ENCODE peak calls at places on chromosomes 3 and 15, in six cellular contexts. One of them, this sample, is unnamed.

GRCh38 chr3:79354179-79354688 is 413.6 kb downstream of the ROBO1 start:
- DNase-seq in PC-3: no peak
- DNase-seq in neural progenitor cell: no peak
- DNase-seq in hepatocyte: no peak
- DNase-seq in HCT116: no peak
- DNase-seq in GM23338: no peak
- DNase-seq in this sample: no peak

GRCh38 chr15:47566610-47567009 is 150.7 kb upstream of the SEMA6D start:
- DNase-seq in PC-3: no peak
- DNase-seq in HCT116: no peak
- DNase-seq in hepatocyte: no peak
- DNase-seq in GM23338: no peak
- DNase-seq in neural progenitor cell: no peak
- DNase-seq in this sample: no peak

GRCh38 chr3:89032331-89033063 is 74.9 kb upstream of the EPHA3 start:
- DNase-seq in PC-3: no peak
- DNase-seq in neural progenitor cell: no peak
- DNase-seq in GM23338: no peak
- DNase-seq in HCT116: no peak
- DNase-seq in hepatocyte: no peak
- DNase-seq in this sample: no peak

GRCh38 chr15:91049378-91050127 is 27.2 kb upstream of the VPS33B start:
- DNase-seq in hepatocyte: peak
- DNase-seq in neural progenitor cell: peak
- DNase-seq in PC-3: peak
- DNase-seq in HCT116: peak
- DNase-seq in GM23338: peak
- DNase-seq in this sample: peak

GRCh38 chr3:159749406-159749805 is 239.2 kb upstream of the IL12A start:
- DNase-seq in neural progenitor cell: no peak
- DNase-seq in hepatocyte: no peak
- DNase-seq in HCT116: no peak
- DNase-seq in PC-3: no peak
- DNase-seq in GM23338: no peak
- DNase-seq in this sample: no peak

GRCh38 chr3:188124184-188124583 is 29.8 kb upstream of the LPP start:
- DNase-seq in PC-3: no peak
- DNase-seq in neural progenitor cell: no peak
- DNase-seq in GM23338: no peak
- DNase-seq in HCT116: no peak
- DNase-seq in hepatocyte: no peak
- DNase-seq in this sample: no peak

GRCh38 chr3:57617739-57618138 is 20.6 kb upstream of the ARF4 start:
- DNase-seq in neural progenitor cell: no peak
- DNase-seq in hepatocyte: no peak
- DNase-seq in HCT116: no peak
- DNase-seq in PC-3: no peak
- DNase-seq in GM23338: no peak
- DNase-seq in this sample: no peak

GRCh38 chr15:67157779-67158366 is 92.5 kb downstream of the SMAD3 start:
- DNase-seq in hepatocyte: no peak
- DNase-seq in HCT116: no peak
- DNase-seq in GM23338: no peak
- DNase-seq in neural progenitor cell: no peak
- DNase-seq in PC-3: no peak
- DNase-seq in this sample: no peak

GRCh38 chr3:64992462-64993285 is 304.9 kb upstream of the ADAMTS9 start:
- DNase-seq in hepatocyte: no peak
- DNase-seq in HCT116: no peak
- DNase-seq in neural progenitor cell: no peak
- DNase-seq in PC-3: no peak
- DNase-seq in GM23338: peak
- DNase-seq in this sample: no peak

GRCh38 chr3:173920386-173920785 is 522.8 kb downstream of the NLGN1 start:
- DNase-seq in GM23338: no peak
- DNase-seq in PC-3: peak
- DNase-seq in HCT116: no peak
- DNase-seq in neural progenitor cell: no peak
- DNase-seq in hepatocyte: peak
- DNase-seq in this sample: peak

GRCh38 chr3:71726106-71726505 is 904 bp upstream of the EIF4E3 start:
- DNase-seq in PC-3: no peak
- DNase-seq in hepatocyte: no peak
- DNase-seq in neural progenitor cell: no peak
- DNase-seq in HCT116: no peak
- DNase-seq in GM23338: no peak
- DNase-seq in this sample: no peak

GRCh38 chr15:66023322-66023972 is 154.2 kb downstream of the RAB11A start:
- DNase-seq in HCT116: no peak
- DNase-seq in GM23338: no peak
- DNase-seq in hepatocyte: no peak
- DNase-seq in PC-3: no peak
- DNase-seq in neural progenitor cell: peak
- DNase-seq in this sample: no peak

GRCh38 chr15:82862886-82863285 is 53.5 kb downstream of the WHAMM start:
- DNase-seq in neural progenitor cell: no peak
- DNase-seq in PC-3: no peak
- DNase-seq in HCT116: no peak
- DNase-seq in GM23338: no peak
- DNase-seq in hepatocyte: no peak
- DNase-seq in this sample: no peak

GRCh38 chr3:42509111-42509510 is 6.7 kb downstream of the VIPR1 start:
- DNase-seq in HCT116: no peak
- DNase-seq in neural progenitor cell: no peak
- DNase-seq in hepatocyte: no peak
- DNase-seq in GM23338: no peak
- DNase-seq in PC-3: no peak
- DNase-seq in this sample: no peak

GRCh38 chr3:117844676-117845075 is 1135.1 kb downstream of the TUSC7 start:
- DNase-seq in neural progenitor cell: no peak
- DNase-seq in PC-3: no peak
- DNase-seq in hepatocyte: no peak
- DNase-seq in HCT116: no peak
- DNase-seq in GM23338: no peak
- DNase-seq in this sample: peak

GRCh38 chr15:101579766-101580165 is 72.4 kb downstream of the TM2D3 start:
- DNase-seq in HCT116: no peak
- DNase-seq in PC-3: peak
- DNase-seq in neural progenitor cell: no peak
- DNase-seq in hepatocyte: no peak
- DNase-seq in GM23338: no peak
- DNase-seq in this sample: peak

GRCh38 chr3:133837487-133838295 is 32.1 kb downstream of the SRPRB start:
- DNase-seq in HCT116: no peak
- DNase-seq in PC-3: no peak
- DNase-seq in GM23338: no peak
- DNase-seq in hepatocyte: no peak
- DNase-seq in neural progenitor cell: no peak
- DNase-seq in this sample: no peak

GRCh38 chr15:45450468-45450867 is 72.1 kb downstream of the SLC30A4 start:
- DNase-seq in GM23338: no peak
- DNase-seq in PC-3: no peak
- DNase-seq in HCT116: no peak
- DNase-seq in hepatocyte: peak
- DNase-seq in neural progenitor cell: no peak
- DNase-seq in this sample: no peak

GRCh38 chr3:12155264-12155663 is 3.4 kb downstream of the TIMP4 start:
- DNase-seq in PC-3: no peak
- DNase-seq in HCT116: no peak
- DNase-seq in GM23338: no peak
- DNase-seq in hepatocyte: no peak
- DNase-seq in neural progenitor cell: no peak
- DNase-seq in this sample: no peak
- H3K27ac ChIP-seq in PC-3: peak
- H3K27ac ChIP-seq in HCT116: no peak
- H3K27ac ChIP-seq in GM23338: no peak
- H3K27ac ChIP-seq in hepatocyte: no peak
- H3K27ac ChIP-seq in neural progenitor cell: no peak
- H3K27ac ChIP-seq in this sample: no peak

GRCh38 chr15:29056839-29057450 is 171.2 kb downstream of the APBA2 start:
- DNase-seq in PC-3: no peak
- DNase-seq in GM23338: peak
- DNase-seq in hepatocyte: no peak
- DNase-seq in HCT116: no peak
- DNase-seq in neural progenitor cell: no peak
- DNase-seq in this sample: no peak
- TF ChIP-seq EZH2phosphoT487 in PC-3: no peak
- TF ChIP-seq EZH2phosphoT487 in GM23338: no peak
- TF ChIP-seq EZH2phosphoT487 in hepatocyte: no peak
- TF ChIP-seq EZH2phosphoT487 in HCT116: no peak
- TF ChIP-seq EZH2phosphoT487 in neural progenitor cell: no peak
- TF ChIP-seq EZH2phosphoT487 in this sample: no peak

DNA sequence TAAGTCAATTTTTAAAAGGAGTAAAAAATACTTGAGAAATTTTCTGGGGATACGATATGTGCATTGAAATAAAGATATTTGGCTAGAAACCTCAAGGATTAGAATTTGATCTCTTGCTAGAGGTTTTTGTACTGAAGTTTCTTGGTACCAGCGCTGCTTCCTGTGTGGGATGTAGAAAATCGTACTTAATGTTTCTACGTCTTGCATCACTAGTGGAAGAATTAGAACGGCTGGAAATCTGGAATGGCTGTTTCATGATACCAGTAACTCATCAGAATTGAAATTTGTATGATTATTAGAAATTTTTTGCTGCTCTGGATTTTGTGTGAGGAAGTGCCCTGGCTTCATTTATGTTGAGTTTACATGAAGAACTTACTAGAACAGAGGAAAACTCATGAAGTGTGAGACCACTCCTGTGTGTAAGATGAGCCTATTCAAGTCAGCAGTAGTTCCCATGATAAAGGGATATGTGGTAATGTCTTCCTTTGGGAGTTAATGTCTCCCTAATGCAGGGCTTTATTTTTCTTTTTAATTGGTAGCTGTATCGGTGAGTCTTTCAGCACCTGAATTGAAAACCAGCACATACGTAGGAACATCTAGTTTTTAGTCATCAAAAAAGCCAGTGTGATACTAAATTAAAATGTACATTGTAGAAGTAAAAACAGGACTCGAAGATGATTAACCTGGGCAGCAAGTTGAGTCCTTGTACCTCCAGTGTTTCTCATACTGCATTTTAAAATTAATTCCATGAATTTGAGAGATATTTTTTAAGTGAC is 3.2 kb downstream of the KBTBD8 start:
- DNase-seq in neural progenitor cell: no peak
- DNase-seq in PC-3: no peak
- DNase-seq in hepatocyte: no peak
- DNase-seq in GM23338: no peak
- DNase-seq in HCT116: no peak
- DNase-seq in this sample: no peak
- H3K27ac ChIP-seq in neural progenitor cell: no peak
- H3K27ac ChIP-seq in PC-3: no peak
- H3K27ac ChIP-seq in hepatocyte: no peak
- H3K27ac ChIP-seq in GM23338: no peak
- H3K27ac ChIP-seq in HCT116: no peak
- H3K27ac ChIP-seq in this sample: no peak

GRCh38 chr15:42728975-42729374 is 8.0 kb downstream of the CDAN1 start:
- DNase-seq in PC-3: no peak
- DNase-seq in HCT116: no peak
- DNase-seq in GM23338: no peak
- DNase-seq in neural progenitor cell: no peak
- DNase-seq in hepatocyte: no peak
- DNase-seq in this sample: no peak
- TF ChIP-seq EZH2phosphoT487 in PC-3: no peak
- TF ChIP-seq EZH2phosphoT487 in HCT116: no peak
- TF ChIP-seq EZH2phosphoT487 in GM23338: no peak
- TF ChIP-seq EZH2phosphoT487 in neural progenitor cell: no peak
- TF ChIP-seq EZH2phosphoT487 in hepatocyte: no peak
- TF ChIP-seq EZH2phosphoT487 in this sample: no peak

DNA sequence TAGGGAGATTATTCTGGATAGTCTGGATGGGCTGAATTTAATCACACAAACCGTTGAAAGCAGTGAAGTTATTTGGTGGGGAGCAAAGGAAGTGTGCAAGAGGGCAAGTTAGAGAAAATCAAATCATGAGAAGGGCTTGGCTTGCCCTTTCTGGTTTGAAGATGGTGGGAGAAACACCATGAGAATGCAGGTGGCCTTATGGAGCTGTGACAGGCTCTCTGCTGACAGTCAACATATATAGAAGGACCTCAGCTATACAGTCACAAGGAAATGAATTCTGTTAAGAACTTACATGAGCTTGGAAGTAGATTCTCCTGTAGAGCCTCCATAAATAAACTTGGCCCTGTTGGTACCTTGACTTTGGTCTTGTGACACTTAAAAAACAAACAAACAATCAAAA is 72.3 kb downstream of the GMNC start:
- DNase-seq in HCT116: no peak
- DNase-seq in neural progenitor cell: no peak
- DNase-seq in GM23338: no peak
- DNase-seq in hepatocyte: no peak
- DNase-seq in PC-3: no peak
- DNase-seq in this sample: no peak
- H3K27ac ChIP-seq in HCT116: no peak
- H3K27ac ChIP-seq in neural progenitor cell: no peak
- H3K27ac ChIP-seq in GM23338: no peak
- H3K27ac ChIP-seq in hepatocyte: no peak
- H3K27ac ChIP-seq in PC-3: no peak
- H3K27ac ChIP-seq in this sample: no peak

GRCh38 chr3:136632625-136633081 is 119.5 kb downstream of the STAG1 start:
- DNase-seq in neural progenitor cell: no peak
- DNase-seq in HCT116: no peak
- DNase-seq in hepatocyte: no peak
- DNase-seq in PC-3: peak
- DNase-seq in GM23338: no peak
- DNase-seq in this sample: no peak

GRCh38 chr3:136639069-136639468 is 113.1 kb downstream of the STAG1 start:
- DNase-seq in GM23338: no peak
- DNase-seq in hepatocyte: no peak
- DNase-seq in HCT116: no peak
- DNase-seq in PC-3: no peak
- DNase-seq in neural progenitor cell: no peak
- DNase-seq in this sample: no peak

GRCh38 chr3:136631424-136631823 is 120.8 kb downstream of the STAG1 start:
- DNase-seq in hepatocyte: no peak
- DNase-seq in PC-3: no peak
- DNase-seq in GM23338: no peak
- DNase-seq in neural progenitor cell: no peak
- DNase-seq in HCT116: no peak
- DNase-seq in this sample: no peak

GRCh38 chr3:136630911-136631310 is 121.3 kb downstream of the STAG1 start:
- DNase-seq in neural progenitor cell: no peak
- DNase-seq in PC-3: no peak
- DNase-seq in HCT116: no peak
- DNase-seq in hepatocyte: no peak
- DNase-seq in GM23338: no peak
- DNase-seq in this sample: no peak

GRCh38 chr3:136634821-136635220 is 117.4 kb downstream of the STAG1 start:
- DNase-seq in HCT116: no peak
- DNase-seq in GM23338: no peak
- DNase-seq in neural progenitor cell: no peak
- DNase-seq in PC-3: no peak
- DNase-seq in hepatocyte: no peak
- DNase-seq in this sample: no peak
- TF ChIP-seq EZH2phosphoT487 in HCT116: no peak
- TF ChIP-seq EZH2phosphoT487 in GM23338: no peak
- TF ChIP-seq EZH2phosphoT487 in neural progenitor cell: no peak
- TF ChIP-seq EZH2phosphoT487 in PC-3: no peak
- TF ChIP-seq EZH2phosphoT487 in hepatocyte: no peak
- TF ChIP-seq EZH2phosphoT487 in this sample: no peak

This sample was measured in GM23248.